ENCODE peak calls at places on chromosomes 11 and 22, in four cellular contexts. S is HS-5, H is fibroblast of villous mesenchyme, L is D341Med. B is an unnamed sample.

GRCh38 chr11:1943977-1944376 is 3.2 kb upstream of the MRPL23 start:
- DNase-seq in S (no peak), H (no peak), L (no peak), B (no peak)

GRCh38 chr11:117157507-117157906 is 13.4 kb downstream of the PAFAH1B2 start:
- DNase-seq in S (no peak), H (no peak), L (no peak), B (no peak)

GRCh38 chr11:14424096-14424495 is 65.1 kb upstream of the RRAS2 start:
- DNase-seq in S (no peak), H (peak; percentile 45), L (no peak), B (no peak)

GRCh38 chr22:19479358-19480172 is at the start of gene CDC45:
- DNase-seq in S (peak; percentile 97), H (peak; percentile 99), L (peak; percentile 93), B (peak; percentile 99)

GRCh38 chr11:125070699-125071254 is 7.7 kb downstream of the SLC37A2 start:
- DNase-seq in S (peak; percentile 63), H (peak; percentile 80), L (no peak), B (peak; percentile 47)

GRCh38 chr11:61978703-61979661 is 11.5 kb upstream of the FTH1 start:
- DNase-seq in S (no peak), H (peak; percentile 73), L (peak; percentile 13), B (no peak)

GRCh38 chr11:12235945-12236743 is 125.8 kb downstream of the MICAL2 start:
- DNase-seq in S (peak; percentile 30), H (peak; percentile 75), L (no peak), B (no peak)

GRCh38 chr22:39598017-39598965 is 27.7 kb downstream of the CACNA1I start:
- DNase-seq in S (no peak), H (no peak), L (peak; percentile 79), B (peak; percentile 90)

GRCh38 chr22:47076758-47077157 is 314.3 kb downstream of the TBC1D22A start:
- DNase-seq in S (no peak), H (no peak), L (no peak), B (no peak)

GRCh38 chr11:73324116-73324515 is 16.0 kb downstream of the ARHGEF17 start:
- DNase-seq in S (no peak), H (no peak), L (no peak), B (no peak)

GRCh38 chr22:32044913-32045312 is 1.9 kb downstream of the SLC5A1 start:
- DNase-seq in S (no peak), H (peak; percentile 20), L (no peak), B (no peak)

GRCh38 chr11:114564836-114565235 is 5.2 kb upstream of the NXPE1 start:
- DNase-seq in S (no peak), H (no peak), L (no peak), B (no peak)

GRCh38 chr11:12215192-12215591 is 104.8 kb downstream of the MICAL2 start:
- DNase-seq in S (no peak), H (no peak), L (no peak), B (no peak)

GRCh38 chr22:37824674-37825641 is 1.8 kb downstream of the GALR3 start:
- DNase-seq in S (no peak), H (peak; percentile 39), L (no peak), B (peak; percentile 67)

GRCh38 chr11:115552151-115552550 is 47.9 kb upstream of the CADM1 start:
- DNase-seq in S (no peak), H (no peak), L (no peak), B (peak; percentile 28)

GRCh38 chr11:79220171-79220570 is 220.7 kb downstream of the TENM4 start:
- DNase-seq in S (no peak), H (no peak), L (no peak), B (no peak)

GRCh38 chr11:119739975-119740374 is 11.0 kb upstream of the NECTIN1 start:
- DNase-seq in S (no peak), H (no peak), L (no peak), B (no peak)

B was measured in islet precursor cell.